ENCODE peak calls at places on chromosomes 5 and 9, in ten cellular contexts. M is Caco-2, E is fibroblast of the aortic adventitia, H is esophagus squamous epithelium, Z is A549, A is uterus, O is choroid plexus epithelial cell, D is MM.1S, N is left ventricle myocardium inferior, J is omental fat pad. V is an unnamed sample.

GRCh38 chr5:76270214-76270613 is 132.9 kb upstream of the IQGAP2 start:
- DNase-seq in M (no peak), E (no peak), H (no peak), Z (no peak), A (no peak), O (peak; percentile 7), D (no peak), N (no peak), J (no peak), V (no peak)

GRCh38 chr5:160167623-160168165 is 48.4 kb upstream of the PWWP2A start:
- DNase-seq in M (no peak), E (no peak), H (no peak), Z (no peak), A (no peak), O (no peak), D (no peak), N (no peak), J (no peak), V (no peak)

GRCh38 chr9:112283854-112284253 is 49.6 kb downstream of the PTBP3 start:
- DNase-seq in M (peak; percentile 25), E (no peak), H (no peak), Z (peak; percentile 29), A (no peak), O (no peak), D (no peak), N (no peak), J (no peak), V (no peak)

GRCh38 chr5:90020575-90021535 is 388.7 kb downstream of the CETN3 start:
- DNase-seq in M (no peak), E (peak; percentile 99), H (no peak), Z (peak; percentile 36), A (no peak), O (peak; percentile 91), D (peak; percentile 17), N (no peak), J (no peak), V (no peak)

GRCh38 chr5:39717186-39717897 is 292.6 kb upstream of the DAB2 start:
- DNase-seq in M (no peak), E (peak; percentile 12), H (no peak), Z (no peak), A (no peak), O (peak; percentile 35), D (no peak), N (no peak), J (no peak), V (no peak)

GRCh38 chr9:135611142-135611874 is 28.0 kb downstream of the GLT6D1 start:
- DNase-seq in M (no peak), E (no peak), H (no peak), Z (no peak), A (no peak), O (no peak), D (no peak), N (no peak), J (no peak), V (no peak)

GRCh38 chr9:137021979-137022619 is 5.9 kb downstream of the ABCA2 start:
- DNase-seq in M (peak; percentile 90), E (peak; percentile 34), H (no peak), Z (peak; percentile 94), A (no peak), O (peak; percentile 65), D (peak; percentile 70), N (no peak), J (no peak), V (peak; percentile 45)

GRCh38 chr5:32231241-32231640 is 57.1 kb upstream of the GOLPH3 start:
- DNase-seq in M (no peak), E (no peak), H (no peak), Z (no peak), A (no peak), O (no peak), D (no peak), N (no peak), J (no peak), V (no peak)

GRCh38 chr5:153755913-153756500 is 265.5 kb downstream of the GRIA1 start:
- DNase-seq in M (no peak), E (no peak), H (no peak), Z (no peak), A (no peak), O (no peak), D (no peak), N (no peak), J (no peak), V (peak; percentile 44)

DNA sequence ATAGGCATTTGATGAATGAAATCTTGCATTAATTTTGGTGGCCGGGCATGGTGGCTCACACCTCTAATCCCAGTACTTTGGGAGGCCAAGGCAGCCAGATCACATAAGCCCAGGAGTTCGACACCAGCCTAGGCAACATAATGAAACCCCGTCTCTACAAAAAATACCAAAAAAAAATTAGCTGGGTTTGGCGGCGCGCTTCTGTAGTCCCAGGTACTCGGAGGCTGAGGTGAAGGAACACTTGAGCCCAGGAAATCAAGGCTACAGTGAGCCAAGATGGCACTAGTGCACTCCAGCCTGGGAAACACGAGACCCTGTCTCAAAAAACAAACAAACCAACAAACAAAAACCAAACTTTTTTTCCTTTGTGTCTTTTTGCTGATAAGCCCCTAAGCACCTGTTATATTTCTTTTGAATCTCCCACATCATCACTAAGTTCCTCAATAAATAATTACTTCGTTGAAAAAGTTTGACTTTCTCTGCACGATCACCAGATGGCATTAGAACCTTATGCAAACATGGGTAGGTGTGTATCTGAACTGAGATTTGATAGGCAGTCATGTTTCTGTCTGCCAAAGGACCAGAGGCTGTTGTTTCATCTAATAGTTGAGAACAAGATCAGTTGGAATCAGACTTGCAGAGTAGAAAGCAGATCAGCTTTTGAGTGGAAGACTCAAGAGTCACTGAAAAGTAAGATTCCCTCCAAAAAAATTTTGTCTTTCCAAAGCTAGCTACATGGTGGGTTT is 5.5 kb upstream of the MATR3 start:
- DNase-seq in M (no peak), E (no peak), H (no peak), Z (peak; percentile 50), A (no peak), O (peak; percentile 48), D (peak; percentile 33), N (no peak), J (no peak), V (no peak)
- TF ChIP-seq CTCF in M (no peak), E (no peak), H (no peak), Z (peak; percentile 29), A (no peak), O (no peak), D (peak; percentile 30), N (peak; percentile 21), J (no peak), V (no peak)

GRCh38 chr9:88663766-88664419 is 128.9 kb downstream of the NXNL2 start:
- DNase-seq in M (no peak), E (peak; percentile 87), H (no peak), Z (no peak), A (no peak), O (peak; percentile 49), D (no peak), N (no peak), J (no peak), V (no peak)

GRCh38 chr9:88660611-88661010 is 125.6 kb downstream of the NXNL2 start:
- DNase-seq in M (peak; percentile 46), E (peak; percentile 53), H (no peak), Z (peak; percentile 60), A (no peak), O (peak; percentile 76), D (peak; percentile 28), N (no peak), J (no peak), V (no peak)

GRCh38 chr9:88658311-88658822 is 123.4 kb downstream of the NXNL2 start:
- DNase-seq in M (no peak), E (peak; percentile 90), H (no peak), Z (peak; percentile 75), A (peak; percentile 71), O (peak; percentile 60), D (no peak), N (peak; percentile 56), J (no peak), V (no peak)

GRCh38 chr9:88659126-88659525 is 124.1 kb downstream of the NXNL2 start:
- DNase-seq in M (no peak), E (no peak), H (no peak), Z (no peak), A (no peak), O (no peak), D (no peak), N (no peak), J (no peak), V (no peak)

DNA sequence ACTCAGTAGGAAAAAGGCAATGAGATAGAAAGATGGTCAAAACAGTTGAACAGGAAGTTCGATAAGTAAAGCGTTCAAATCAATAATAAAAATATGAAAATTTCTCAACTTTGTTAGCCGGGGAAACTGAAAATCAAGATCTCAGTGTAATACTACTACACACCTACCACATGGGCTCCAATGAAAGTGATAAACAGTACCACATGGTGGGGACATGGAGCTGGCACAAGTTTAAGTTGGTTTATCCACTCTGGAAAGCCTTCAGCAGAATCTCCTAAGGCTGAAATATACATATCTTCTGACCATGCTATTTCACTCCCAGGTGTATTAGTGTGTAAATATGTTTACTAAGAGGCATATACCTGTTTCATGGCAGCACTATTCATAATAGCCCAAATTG is 126.8 kb downstream of the NXNL2 start:
- DNase-seq in M (no peak), E (no peak), H (no peak), Z (peak; percentile 24), A (no peak), O (peak; percentile 61), D (no peak), N (no peak), J (no peak), V (no peak)
- TF ChIP-seq CTCF in M (no peak), E (no peak), H (no peak), Z (peak; percentile 14), A (no peak), O (peak; percentile 21), D (no peak), N (no peak), J (no peak), V (no peak)

GRCh38 chr5:16585028-16585667 is 31.6 kb downstream of the RETREG1 start:
- DNase-seq in M (peak; percentile 83), E (no peak), H (no peak), Z (no peak), A (no peak), O (no peak), D (no peak), N (no peak), J (no peak), V (no peak)
- TF ChIP-seq CTCF in M (peak; percentile 79), E (peak; percentile 26), H (no peak), Z (peak; percentile 47), A (no peak), O (peak; percentile 54), D (peak; percentile 29), N (peak; percentile 39), J (no peak), V (peak; percentile 48)

DNA sequence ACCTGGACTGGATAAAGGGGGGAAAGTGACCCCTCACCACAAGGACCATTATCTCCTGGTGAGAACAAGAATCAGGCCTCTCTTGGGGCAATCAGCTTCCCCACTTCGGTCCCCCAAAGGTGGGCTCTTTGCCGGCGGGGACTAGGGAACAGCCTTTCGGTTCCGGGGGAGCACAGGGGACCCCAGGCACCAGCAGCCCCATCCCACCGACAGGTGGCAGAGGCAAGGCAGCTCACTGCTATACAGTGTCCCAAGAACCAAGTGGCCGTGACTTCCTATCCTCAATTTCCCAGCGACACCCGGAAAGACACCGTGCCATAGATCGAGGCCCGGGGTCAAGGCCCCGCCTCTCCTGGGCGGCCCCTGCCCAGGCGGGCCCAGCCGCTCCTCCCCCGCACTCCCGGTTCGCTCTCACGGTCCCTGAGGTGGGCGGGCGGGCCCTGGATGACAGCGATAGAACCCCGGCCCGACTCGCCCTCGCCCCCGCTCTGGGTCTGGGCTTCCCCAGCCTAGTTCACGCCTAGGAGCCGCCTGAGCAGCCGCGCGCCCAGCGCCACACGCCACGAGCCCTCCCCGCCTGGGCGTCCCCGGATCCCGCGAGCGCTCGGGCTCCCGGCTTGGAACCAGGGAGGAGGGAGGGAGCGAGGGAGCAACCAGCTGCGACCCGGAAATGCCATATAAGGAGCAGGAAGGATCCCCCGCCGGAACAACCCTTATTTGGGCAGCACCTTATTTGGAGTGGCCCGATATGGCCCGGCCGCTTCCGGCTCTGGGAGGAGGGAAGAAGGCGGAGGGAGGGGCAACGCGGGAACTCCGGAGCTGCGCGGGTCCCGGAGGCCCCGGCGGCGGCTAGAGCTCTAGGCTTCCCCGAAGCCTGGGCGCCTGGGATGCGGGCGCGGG is 641 bp upstream of the EGR1 start:
- DNase-seq in M (peak; percentile 98), E (peak; percentile 99), H (peak; percentile 91), Z (peak; percentile 97), A (peak; percentile 99), O (peak; percentile 100), D (peak; percentile 98), N (peak; percentile 94), J (peak; percentile 80), V (peak; percentile 98)
- TF ChIP-seq CTCF in M (peak; percentile 20), E (no peak), H (no peak), Z (peak; percentile 47), A (no peak), O (no peak), D (no peak), N (peak; percentile 55), J (peak; percentile 3), V (no peak)